ENCODE peak calls at places on chromosomes 6 and 20, in five cellular contexts. One of them, this sample, is unnamed.

GRCh38 chr6:105202486-105202885 is 22.7 kb upstream of the POPDC3 start:
- DNase-seq in amniotic stem cell: no peak
- DNase-seq in aorta: no peak
- DNase-seq in NCI-H69: no peak
- DNase-seq in effector CD4-positive, alpha-beta T cell: no peak
- DNase-seq in this sample: no peak

GRCh38 chr20:63736893-63737689 is 627 bp downstream of the LIME1 start:
- DNase-seq in amniotic stem cell: no peak
- DNase-seq in NCI-H69: no peak
- DNase-seq in aorta: peak
- DNase-seq in effector CD4-positive, alpha-beta T cell: peak
- DNase-seq in this sample: no peak

GRCh38 chr6:144778773-144779531 is 493.8 kb downstream of the UTRN start:
- DNase-seq in NCI-H69: peak
- DNase-seq in aorta: no peak
- DNase-seq in amniotic stem cell: no peak
- DNase-seq in effector CD4-positive, alpha-beta T cell: no peak
- DNase-seq in this sample: no peak

GRCh38 chr6:129486333-129486732 is 223.6 kb downstream of the ARHGAP18 start:
- DNase-seq in effector CD4-positive, alpha-beta T cell: no peak
- DNase-seq in NCI-H69: no peak
- DNase-seq in aorta: no peak
- DNase-seq in amniotic stem cell: no peak
- DNase-seq in this sample: peak

GRCh38 chr20:12414446-12415274 is 497.0 kb downstream of the BTBD3 start:
- DNase-seq in effector CD4-positive, alpha-beta T cell: no peak
- DNase-seq in aorta: no peak
- DNase-seq in NCI-H69: peak
- DNase-seq in amniotic stem cell: no peak
- DNase-seq in this sample: no peak

GRCh38 chr6:56851541-56852248 is 103.2 kb upstream of the BEND6 start:
- DNase-seq in NCI-H69: peak
- DNase-seq in aorta: no peak
- DNase-seq in effector CD4-positive, alpha-beta T cell: no peak
- DNase-seq in amniotic stem cell: peak
- DNase-seq in this sample: peak

GRCh38 chr20:22974354-22974753 is 60.8 kb upstream of the SSTR4 start:
- DNase-seq in amniotic stem cell: no peak
- DNase-seq in NCI-H69: peak
- DNase-seq in aorta: no peak
- DNase-seq in effector CD4-positive, alpha-beta T cell: no peak
- DNase-seq in this sample: no peak

GRCh38 chr6:6918216-6918983 is 189.4 kb upstream of the RREB1 start:
- DNase-seq in aorta: no peak
- DNase-seq in NCI-H69: peak
- DNase-seq in amniotic stem cell: no peak
- DNase-seq in effector CD4-positive, alpha-beta T cell: no peak
- DNase-seq in this sample: no peak

GRCh38 chr6:14079433-14079832 is 38.1 kb upstream of the CD83 start:
- DNase-seq in aorta: no peak
- DNase-seq in effector CD4-positive, alpha-beta T cell: no peak
- DNase-seq in amniotic stem cell: no peak
- DNase-seq in NCI-H69: peak
- DNase-seq in this sample: no peak

GRCh38 chr6:158361961-158362634 is 49.8 kb downstream of the TULP4 start:
- DNase-seq in aorta: no peak
- DNase-seq in NCI-H69: no peak
- DNase-seq in amniotic stem cell: no peak
- DNase-seq in effector CD4-positive, alpha-beta T cell: no peak
- DNase-seq in this sample: no peak

GRCh38 chr6:109321752-109322151 is 60.5 kb downstream of the CD164 start:
- DNase-seq in effector CD4-positive, alpha-beta T cell: no peak
- DNase-seq in amniotic stem cell: no peak
- DNase-seq in aorta: no peak
- DNase-seq in NCI-H69: no peak
- DNase-seq in this sample: no peak